ENCODE peak calls at places on chromosome 20, in seven cellular contexts. P, U, D, Y, C, K and R are unnamed samples.

GRCh38 chr20:2137552-2138201 is 36.0 kb downstream of the STK35 start:
- DNase-seq in P (no peak), U (no peak), D (no peak), Y (peak), C (no peak), K (no peak), R (no peak)

GRCh38 chr20:9241232-9241692 is 172.4 kb downstream of the PLCB4 start:
- DNase-seq in P (no peak), U (peak), D (no peak), Y (peak), C (no peak), K (no peak), R (no peak)

GRCh38 chr20:57387945-57388351 is 3.2 kb upstream of the RBM38 start:
- DNase-seq in P (no peak), U (no peak), D (no peak), Y (no peak), C (no peak), K (no peak), R (no peak)

GRCh38 chr20:595330-596308 is 14.5 kb downstream of the TCF15 start:
- DNase-seq in P (no peak), U (no peak), D (no peak), Y (no peak), C (no peak), K (no peak), R (no peak)

GRCh38 chr20:25286917-25287316 is 39.0 kb downstream of the PYGB start:
- DNase-seq in P (no peak), U (no peak), D (no peak), Y (no peak), C (no peak), K (no peak), R (no peak)

GRCh38 chr20:49594143-49594928 is 26.4 kb upstream of the PTGIS start:
- DNase-seq in P (no peak), U (peak), D (no peak), Y (peak), C (no peak), K (no peak), R (peak)

GRCh38 chr20:23670361-23670760 is 18.5 kb downstream of the CST4 start:
- DNase-seq in P (no peak), U (no peak), D (no peak), Y (no peak), C (no peak), K (no peak), R (no peak)

GRCh38 chr20:56953055-56953586 is 313.3 kb downstream of the BMP7 start:
- DNase-seq in P (no peak), U (no peak), D (no peak), Y (no peak), C (no peak), K (no peak), R (no peak)

GRCh38 chr20:33004141-33004751 is at the start of gene SUN5:
- DNase-seq in P (no peak), U (no peak), D (no peak), Y (no peak), C (no peak), K (no peak), R (no peak)

GRCh38 chr20:63542031-63542559 is 4.9 kb upstream of the PTK6 start:
- DNase-seq in P (no peak), U (no peak), D (no peak), Y (no peak), C (no peak), K (no peak), R (no peak)

GRCh38 chr20:11447371-11448100 is 470.2 kb upstream of the BTBD3 start:
- DNase-seq in P (no peak), U (no peak), D (no peak), Y (no peak), C (no peak), K (no peak), R (no peak)

GRCh38 chr20:5714261-5715041 is 35.8 kb upstream of the SHLD1 start:
- DNase-seq in P (no peak), U (peak), D (peak), Y (peak), C (no peak), K (no peak), R (peak)

GRCh38 chr20:37377346-37378081 is 31.6 kb downstream of the SRC start:
- DNase-seq in P (no peak), U (no peak), D (no peak), Y (no peak), C (no peak), K (no peak), R (no peak)

GRCh38 chr20:22425344-22426295 is 158.8 kb downstream of the FOXA2 start:
- DNase-seq in P (no peak), U (no peak), D (no peak), Y (no peak), C (no peak), K (no peak), R (no peak)

GRCh38 chr20:50409495-50409894 is 100.7 kb upstream of the PTPN1 start:
- DNase-seq in P (no peak), U (no peak), D (no peak), Y (no peak), C (no peak), K (no peak), R (no peak)

GRCh38 chr20:45017859-45018258 is 51.5 kb downstream of the STK4 start:
- DNase-seq in P (no peak), U (no peak), D (no peak), Y (peak), C (no peak), K (no peak), R (no peak)

GRCh38 chr20:47897461-47897860 is 112.2 kb upstream of the SULF2 start:
- DNase-seq in P (no peak), U (no peak), D (no peak), Y (no peak), C (no peak), K (no peak), R (no peak)

GRCh38 chr20:1663917-1664316 is 6.3 kb upstream of the SIRPG start:
- DNase-seq in P (no peak), U (peak), D (no peak), Y (peak), C (no peak), K (no peak), R (no peak)

GRCh38 chr20:19205999-19206398 is 6.4 kb upstream of the SLC24A3 start:
- DNase-seq in P (peak), U (peak), D (peak), Y (peak), C (peak), K (peak), R (peak)

GRCh38 chr20:40868568-40869223 is 159.9 kb upstream of the TOP1 start:
- DNase-seq in P (no peak), U (no peak), D (no peak), Y (peak), C (no peak), K (no peak), R (no peak)

GRCh38 chr20:63895202-63895885 is 418 bp downstream of the DNAJC5 start:
- DNase-seq in P (no peak), U (no peak), D (no peak), Y (no peak), C (no peak), K (no peak), R (no peak)

GRCh38 chr20:63497946-63498935 is 642 bp downstream of the EEF1A2 start:
- DNase-seq in P (no peak), U (peak), D (no peak), Y (peak), C (no peak), K (no peak), R (no peak)

GRCh38 chr20:50144362-50144761 is 9.2 kb downstream of the PEDS1 start:
- DNase-seq in P (peak), U (peak), D (no peak), Y (peak), C (no peak), K (no peak), R (no peak)

GRCh38 chr20:46255440-46256104 is 52.7 kb downstream of the CDH22 start:
- DNase-seq in P (peak), U (peak), D (no peak), Y (peak), C (no peak), K (peak), R (peak)

GRCh38 chr20:62590301-62591121 is 51.8 kb upstream of the SLCO4A1 start:
- DNase-seq in P (no peak), U (peak), D (no peak), Y (peak), C (no peak), K (no peak), R (no peak)

GRCh38 chr20:5191829-5192569 is 65.2 kb downstream of the CDS2 start:
- DNase-seq in P (no peak), U (peak), D (peak), Y (peak), C (peak), K (peak), R (peak)

GRCh38 chr20:11376998-11377397 is 540.7 kb upstream of the BTBD3 start:
- DNase-seq in P (no peak), U (peak), D (no peak), Y (peak), C (no peak), K (no peak), R (no peak)

GRCh38 chr20:62378215-62378614 is 8.7 kb upstream of the RPS21 start:
- DNase-seq in P (no peak), U (peak), D (no peak), Y (no peak), C (no peak), K (no peak), R (no peak)

GRCh38 chr20:25085756-25086495 is 4.0 kb upstream of the VSX1 start:
- DNase-seq in P (peak), U (no peak), D (no peak), Y (no peak), C (no peak), K (no peak), R (no peak)

GRCh38 chr20:43761396-43762340 is 34.9 kb upstream of the GTSF1L start:
- DNase-seq in P (no peak), U (no peak), D (no peak), Y (peak), C (no peak), K (peak), R (peak)

GRCh38 chr20:60102665-60103210 is 144.5 kb downstream of the CDH26 start:
- DNase-seq in P (no peak), U (no peak), D (no peak), Y (peak), C (no peak), K (no peak), R (no peak)

GRCh38 chr20:58524814-58525213 is 9.6 kb upstream of the APCDD1L start:
- DNase-seq in P (no peak), U (peak), D (no peak), Y (peak), C (no peak), K (no peak), R (no peak)

GRCh38 chr20:50308513-50309279 is 118.1 kb downstream of the CEBPB start:
- DNase-seq in P (peak), U (peak), D (no peak), Y (peak), C (peak), K (no peak), R (no peak)

GRCh38 chr20:36273414-36274247 is 32.5 kb upstream of the DLGAP4 start:
- DNase-seq in P (no peak), U (no peak), D (no peak), Y (peak), C (no peak), K (peak), R (no peak)

GRCh38 chr20:2289475-2289874 is 6.3 kb upstream of the TGM3 start:
- DNase-seq in P (no peak), U (no peak), D (no peak), Y (peak), C (no peak), K (no peak), R (peak)

GRCh38 chr20:25078662-25079061 is 3.3 kb downstream of the VSX1 start:
- DNase-seq in P (no peak), U (no peak), D (no peak), Y (no peak), C (no peak), K (no peak), R (no peak)